ENCODE peak calls at places on chromosomes 7 and 10, in four cellular contexts. One of them, this sample, is unnamed.

GRCh38 chr10:113226404-113226803 is 276.4 kb downstream of the TCF7L2 start:
- DNase-seq in AG08396: no peak
- DNase-seq in NCI-H82: no peak
- DNase-seq in non-pigmented ciliary epithelial cell: no peak
- DNase-seq in this sample: no peak

GRCh38 chr7:30032310-30033125 is 4.3 kb downstream of the PLEKHA8 start:
- DNase-seq in AG08396: peak
- DNase-seq in NCI-H82: no peak
- DNase-seq in non-pigmented ciliary epithelial cell: no peak
- DNase-seq in this sample: peak

GRCh38 chr7:125074141-125074540 is 144.5 kb upstream of the POT1 start:
- DNase-seq in AG08396: no peak
- DNase-seq in non-pigmented ciliary epithelial cell: no peak
- DNase-seq in NCI-H82: no peak
- DNase-seq in this sample: no peak

GRCh38 chr10:132443605-132443997 is 46.6 kb downstream of the PWWP2B start:
- DNase-seq in NCI-H82: peak
- DNase-seq in non-pigmented ciliary epithelial cell: no peak
- DNase-seq in AG08396: peak
- DNase-seq in this sample: no peak

GRCh38 chr7:37916673-37917660 is at the start of gene SFRP4:
- DNase-seq in AG08396: peak
- DNase-seq in non-pigmented ciliary epithelial cell: no peak
- DNase-seq in NCI-H82: peak
- DNase-seq in this sample: no peak

GRCh38 chr7:129728875-129729467 is 117.5 kb downstream of the NRF1 start:
- DNase-seq in AG08396: no peak
- DNase-seq in NCI-H82: no peak
- DNase-seq in non-pigmented ciliary epithelial cell: no peak
- DNase-seq in this sample: no peak

GRCh38 chr7:92133133-92133736 is 1.0 kb downstream of the CYP51A1 start:
- DNase-seq in NCI-H82: no peak
- DNase-seq in AG08396: no peak
- DNase-seq in non-pigmented ciliary epithelial cell: no peak
- DNase-seq in this sample: no peak

GRCh38 chr7:22895491-22895890 is 72.8 kb upstream of the TOMM7 start:
- DNase-seq in NCI-H82: no peak
- DNase-seq in AG08396: no peak
- DNase-seq in non-pigmented ciliary epithelial cell: no peak
- DNase-seq in this sample: no peak

GRCh38 chr10:73965890-73966768 is 31.8 kb upstream of the VCL start:
- DNase-seq in non-pigmented ciliary epithelial cell: peak
- DNase-seq in NCI-H82: peak
- DNase-seq in AG08396: peak
- DNase-seq in this sample: peak

GRCh38 chr7:148987010-148987750 is 41.1 kb downstream of the PDIA4 start:
- DNase-seq in AG08396: peak
- DNase-seq in non-pigmented ciliary epithelial cell: peak
- DNase-seq in NCI-H82: peak
- DNase-seq in this sample: peak

GRCh38 chr10:74730246-74730645 is 96.2 kb upstream of the KAT6B start:
- DNase-seq in NCI-H82: no peak
- DNase-seq in non-pigmented ciliary epithelial cell: no peak
- DNase-seq in AG08396: no peak
- DNase-seq in this sample: no peak

GRCh38 chr7:2005746-2006145 is 227.0 kb downstream of the MAD1L1 start:
- DNase-seq in AG08396: no peak
- DNase-seq in NCI-H82: no peak
- DNase-seq in non-pigmented ciliary epithelial cell: no peak
- DNase-seq in this sample: no peak